ENCODE peak calls at places on chromosomes 7 and 10, in five cellular contexts. D is colonic mucosa, X is upper lobe of right lung, F is brain microvascular endothelial cell, C is cardiac muscle cell. N is an unnamed sample.
A peak's percentile ranks its signal among the peaks of the same experiment; 100 is the strongest.

GRCh38 chr7:46145412-46145811 is 224.3 kb upstream of the IGFBP3 start:
- DNase-seq in D (no peak), F (peak; percentile 97), C (peak; percentile 98), X (no peak), N (no peak)

GRCh38 chr7:13411151-13411550 is 578.3 kb downstream of the ETV1 start:
- DNase-seq in C (no peak), X (no peak), D (no peak), F (no peak), N (no peak)

GRCh38 chr10:13074562-13075451 is 25.2 kb upstream of the OPTN start:
- DNase-seq in D (peak; percentile 71), X (peak; percentile 77), F (peak; percentile 62), C (peak; percentile 71), N (peak; percentile 76)

GRCh38 chr10:114499630-114500190 is 95.4 kb upstream of the AFAP1L2 start:
- DNase-seq in F (no peak), X (no peak), D (peak; percentile 88), C (no peak), N (no peak)

GRCh38 chr10:125848857-125849256 is 25.5 kb downstream of the BCCIP start:
- DNase-seq in C (no peak), X (no peak), F (no peak), D (no peak), N (no peak)

GRCh38 chr10:130766071-130766470 is 545.5 kb downstream of the TCERG1L start:
- DNase-seq in X (peak; percentile 43), F (no peak), D (no peak), C (no peak), N (no peak)

GRCh38 chr10:61951144-61951483 is 49.6 kb downstream of the ARID5B start:
- DNase-seq in X (no peak), C (no peak), F (no peak), D (no peak), N (no peak)

GRCh38 chr10:120477006-120477722 is 20.1 kb downstream of the PLPP4 start:
- DNase-seq in D (no peak), X (no peak), C (peak; percentile 13), F (no peak), N (no peak)

GRCh38 chr7:128014864-128015263 is 16.4 kb downstream of the LRRC4 start:
- DNase-seq in C (no peak), D (no peak), X (no peak), F (no peak), N (no peak)

GRCh38 chr7:3092468-3092867 is 48.8 kb upstream of the CARD11 start:
- DNase-seq in D (peak; percentile 22), X (peak; percentile 66), C (no peak), F (peak; percentile 27), N (no peak)

GRCh38 chr7:50304911-50305621 is 550 bp downstream of the IKZF1 start:
- DNase-seq in X (no peak), F (no peak), D (no peak), C (no peak), N (no peak)

GRCh38 chr7:1925973-1926907 is 256.2 kb downstream of the ELFN1 start:
- DNase-seq in X (no peak), F (no peak), D (no peak), C (no peak), N (no peak)

GRCh38 chr7:32905175-32905662 is 13.7 kb upstream of the KBTBD2 start:
- DNase-seq in X (no peak), C (peak; percentile 76), D (peak; percentile 60), F (peak; percentile 59), N (no peak)

DNA sequence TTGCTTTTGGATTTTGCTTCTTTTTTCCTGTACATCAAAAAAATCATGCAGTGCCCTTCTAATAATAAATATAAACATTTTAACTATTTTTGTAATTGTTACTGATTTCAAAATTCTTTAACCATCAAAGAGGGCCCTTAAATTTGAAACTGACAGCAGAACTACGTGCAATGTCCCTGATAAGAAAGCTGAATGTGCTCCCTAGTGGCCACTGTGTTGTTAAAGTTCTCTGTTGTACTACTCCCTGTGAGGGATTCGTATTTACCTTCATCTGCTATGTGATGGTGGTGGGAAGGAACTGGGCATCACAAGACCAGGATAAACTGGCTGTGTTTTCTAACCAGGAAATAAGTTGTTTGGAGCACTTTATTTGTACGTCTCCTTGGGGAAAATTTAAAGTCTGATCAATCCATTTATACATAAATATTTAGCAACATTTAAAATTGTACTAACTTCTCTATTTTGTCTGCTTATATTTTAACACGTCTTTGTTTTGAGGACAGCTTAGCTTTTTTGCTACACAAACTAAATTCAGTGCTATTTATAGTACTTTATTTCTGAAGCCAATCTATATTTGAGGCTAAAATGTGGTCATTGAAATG is 322.4 kb downstream of the HGF start:
- DNase-seq in C (peak; percentile 77), D (peak; percentile 48), X (no peak), F (peak; percentile 61), N (no peak)
- H3K27ac ChIP-seq in C (no peak overlapping the region), D (no peak overlapping the region), X (no peak overlapping the region), F (no peak overlapping the region), N (no peak overlapping the region)

GRCh38 chr10:94093286-94093905 is 99.7 kb downstream of the PLCE1 start:
- DNase-seq in D (no peak), C (peak; percentile 10), F (no peak), X (no peak), N (no peak)

GRCh38 chr10:94085288-94085687 is 91.6 kb downstream of the PLCE1 start:
- DNase-seq in C (no peak), D (no peak), X (no peak), F (no peak), N (no peak)

GRCh38 chr10:94085766-94086437 is 92.2 kb downstream of the PLCE1 start:
- DNase-seq in X (no peak), C (no peak), D (no peak), F (no peak), N (no peak)

GRCh38 chr10:94092848-94093247 is 99.1 kb downstream of the PLCE1 start:
- DNase-seq in C (peak; percentile 61), F (peak; percentile 37), X (no peak), D (no peak), N (no peak)

GRCh38 chr10:94088926-94089381 is 95.2 kb downstream of the PLCE1 start:
- DNase-seq in C (peak; percentile 65), X (no peak), D (no peak), F (peak; percentile 28), N (no peak)
- H3K4me3 ChIP-seq in C (no peak overlapping the region), X (peak overlapping the region; percentile 7), D (no peak overlapping the region), F (no peak overlapping the region), N (peak overlapping the region; percentile 34)

DNA sequence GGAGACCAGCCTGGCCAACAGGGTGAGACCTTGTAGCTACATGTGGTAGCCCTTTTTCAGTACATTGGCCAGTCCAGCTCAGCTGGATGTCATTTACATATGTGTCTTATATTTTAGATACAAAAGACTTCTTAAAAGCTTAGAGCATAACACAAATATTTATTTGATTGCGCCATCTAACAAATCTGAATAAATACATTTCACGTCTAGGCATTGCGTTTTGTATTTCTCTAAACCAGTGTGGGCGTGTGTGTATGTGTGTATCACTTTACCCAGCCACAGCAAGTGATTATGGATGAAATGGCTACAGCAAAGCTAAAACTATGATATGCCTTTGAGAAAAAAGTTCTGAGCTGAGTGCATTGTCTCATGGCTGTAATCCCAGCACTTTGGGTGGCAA is 14.0 kb downstream of the RABGEF1 start:
- DNase-seq in C (no peak), X (no peak), D (no peak), F (no peak), N (no peak)
- H3K27ac ChIP-seq in C (no peak overlapping the region), X (no peak overlapping the region), D (no peak overlapping the region), F (no peak overlapping the region), N (no peak overlapping the region)

DNA sequence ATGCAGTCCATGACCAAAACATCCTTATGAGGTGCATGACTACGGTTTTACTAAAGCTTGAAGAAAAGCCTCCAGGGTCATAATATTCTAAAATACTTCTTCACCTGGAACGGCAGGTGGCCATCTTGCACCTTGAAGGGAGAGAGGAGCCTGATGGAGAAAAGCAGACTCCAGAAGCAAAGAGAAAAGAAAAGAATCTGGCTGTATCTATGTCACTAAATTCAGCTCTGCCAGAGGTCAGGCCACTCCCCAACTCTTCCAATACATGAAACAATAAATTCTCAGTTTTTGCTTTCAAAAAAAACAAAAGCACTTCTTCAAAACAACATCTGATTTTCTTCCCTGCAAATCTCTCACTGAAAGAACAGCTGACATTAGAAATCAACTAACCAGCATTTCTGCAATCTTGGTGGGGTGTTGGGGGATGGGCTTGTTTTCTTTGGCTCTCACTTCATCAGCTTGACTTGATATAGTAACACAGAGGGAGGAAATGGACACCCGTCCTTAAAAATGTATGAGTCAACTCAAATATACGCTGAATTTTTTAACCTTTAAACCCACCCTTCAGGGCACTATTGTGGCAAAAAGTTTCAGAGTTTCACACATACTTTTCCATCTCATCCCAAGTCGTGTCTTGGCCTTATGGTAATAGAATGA is 21.6 kb downstream of the HIBADH start:
- DNase-seq in D (no peak), F (peak; percentile 94), C (peak; percentile 76), X (no peak), N (no peak)
- H3K4me3 ChIP-seq in D (no peak overlapping the region), F (no peak overlapping the region), C (no peak overlapping the region), X (no peak overlapping the region), N (no peak overlapping the region)

GRCh38 chr10:87915989-87916388 is 52.6 kb downstream of the PTEN start:
- DNase-seq in F (no peak), X (no peak), C (peak; percentile 68), D (no peak), N (no peak)
- H3K27ac ChIP-seq in F (no peak overlapping the region), X (no peak overlapping the region), C (no peak overlapping the region), D (no peak overlapping the region), N (peak overlapping the region; percentile 61)

GRCh38 chr7:5687936-5688673 is 93.4 kb downstream of the RNF216 start:
- DNase-seq in F (no peak), D (no peak), X (no peak), C (no peak), N (no peak)

GRCh38 chr7:5691536-5692090 is 89.8 kb downstream of the RNF216 start:
- DNase-seq in X (no peak), F (peak; percentile 12), D (no peak), C (peak; percentile 45), N (no peak)

GRCh38 chr7:5690931-5691461 is 90.5 kb downstream of the RNF216 start:
- DNase-seq in C (no peak), D (no peak), X (peak; percentile 73), F (peak; percentile 6), N (no peak)

GRCh38 chr7:5689118-5689517 is 92.3 kb downstream of the RNF216 start:
- DNase-seq in F (peak; percentile 23), X (no peak), C (peak; percentile 71), D (no peak), N (no peak)

GRCh38 chr7:5689716-5690115 is 91.7 kb downstream of the RNF216 start:
- DNase-seq in C (peak; percentile 53), D (no peak), F (peak; percentile 20), X (no peak), N (no peak)
- H3K4me3 ChIP-seq in C (no peak overlapping the region), D (no peak overlapping the region), F (no peak overlapping the region), X (no peak overlapping the region), N (peak overlapping the region; percentile 49)

N was measured in ascending aorta.